ENCODE peak calls at places on chromosomes 11 and 22, in nine cellular contexts. G is stomach, B is adrenal gland, N is HCT116, J is A549, X is transverse colon, T is tibial nerve, H is spleen, K is ovary. C is an unnamed sample.

GRCh38 chr11:64684357-64684756 is 38.6 kb downstream of the NRXN2 start:
- DNase-seq in G (no peak), B (no peak), N (no peak), J (no peak), X (no peak), T (no peak), H (no peak), K (no peak), C (no peak)

GRCh38 chr11:1854949-1855885 is 2.3 kb downstream of the LSP1 start:
- DNase-seq in G (no peak), B (peak), N (no peak), J (no peak), X (no peak), T (no peak), H (peak), K (no peak), C (no peak)

GRCh38 chr22:45503816-45504702 is 1.4 kb downstream of the FBLN1 start:
- DNase-seq in G (no peak), B (no peak), N (no peak), J (no peak), X (no peak), T (no peak), H (no peak), K (no peak), C (no peak)

GRCh38 chr11:65314501-65315203 is at the start of gene CDC42EP2:
- DNase-seq in G (peak), B (peak), N (peak), J (peak), X (peak), T (peak), H (peak), K (peak), C (peak)

GRCh38 chr11:96287796-96288439 is 55.1 kb downstream of the MAML2 start:
- DNase-seq in G (no peak), B (no peak), N (no peak), J (no peak), X (no peak), T (no peak), H (no peak), K (no peak), C (no peak)

GRCh38 chr11:129374081-129374992 is 1.3 kb upstream of the BARX2 start:
- DNase-seq in G (no peak), B (no peak), N (no peak), J (no peak), X (peak), T (no peak), H (no peak), K (no peak), C (no peak)

GRCh38 chr11:123429851-123430735 is at the start of gene GRAMD1B:
- DNase-seq in G (peak), B (peak), N (no peak), J (peak), X (peak), T (no peak), H (peak), K (peak), C (peak)

GRCh38 chr11:132779487-132779886 is 752.8 kb downstream of the OPCML start:
- DNase-seq in G (no peak), B (no peak), N (no peak), J (no peak), X (no peak), T (no peak), H (no peak), K (no peak), C (no peak)

GRCh38 chr11:59429924-59430516 is 3.8 kb upstream of the OR5A2 start:
- DNase-seq in G (no peak), B (peak), N (peak), J (peak), X (no peak), T (peak), H (no peak), K (no peak), C (peak)

GRCh38 chr11:28086569-28086968 is 21.4 kb downstream of the KIF18A start:
- DNase-seq in G (no peak), B (no peak), N (no peak), J (no peak), X (no peak), T (no peak), H (no peak), K (no peak), C (no peak)

GRCh38 chr22:29071261-29072045 is 1.4 kb upstream of the KREMEN1 start:
- DNase-seq in G (peak), B (no peak), N (no peak), J (no peak), X (peak), T (no peak), H (peak), K (peak), C (peak)

GRCh38 chr11:71311176-71311925 is 59.0 kb upstream of the SHANK2 start:
- DNase-seq in G (peak), B (no peak), N (no peak), J (no peak), X (no peak), T (no peak), H (peak), K (no peak), C (no peak)

GRCh38 chr11:123628936-123629683 is 25.3 kb downstream of the SCN3B start:
- DNase-seq in G (peak), B (peak), N (no peak), J (no peak), X (peak), T (no peak), H (no peak), K (peak), C (peak)

GRCh38 chr22:19760652-19761002 is at the start of gene TBX1:
- DNase-seq in G (no peak), B (no peak), N (no peak), J (no peak), X (no peak), T (no peak), H (no peak), K (no peak), C (no peak)

GRCh38 chr11:106086850-106087249 is 9.4 kb downstream of the AASDHPPT start:
- DNase-seq in G (no peak), B (no peak), N (no peak), J (no peak), X (no peak), T (no peak), H (no peak), K (no peak), C (no peak)

GRCh38 chr11:44574620-44575287 is 9.3 kb downstream of the CD82 start:
- DNase-seq in G (peak), B (no peak), N (no peak), J (no peak), X (no peak), T (no peak), H (peak), K (no peak), C (no peak)

GRCh38 chr11:100152751-100153150 is 534.3 kb upstream of the ARHGAP42 start:
- DNase-seq in G (no peak), B (no peak), N (no peak), J (no peak), X (no peak), T (no peak), H (no peak), K (no peak), C (no peak)

GRCh38 chr11:86138958-86139357 is 70.1 kb upstream of the PICALM start:
- DNase-seq in G (no peak), B (no peak), N (no peak), J (no peak), X (no peak), T (no peak), H (no peak), K (no peak), C (no peak)

GRCh38 chr11:102120006-102120405 is 9.8 kb downstream of the YAP1 start:
- DNase-seq in G (no peak), B (no peak), N (no peak), J (peak), X (no peak), T (no peak), H (no peak), K (no peak), C (no peak)

GRCh38 chr11:41246399-41246745 is 213.1 kb downstream of the LRRC4C start:
- DNase-seq in G (no peak), B (no peak), N (no peak), J (no peak), X (no peak), T (no peak), H (peak), K (peak), C (no peak)

GRCh38 chr11:22130462-22131053 is 62.3 kb upstream of the ANO5 start:
- DNase-seq in G (no peak), B (no peak), N (no peak), J (no peak), X (no peak), T (no peak), H (no peak), K (no peak), C (no peak)

GRCh38 chr22:20937031-20937793 is 20.0 kb downstream of the CRKL start:
- DNase-seq in G (peak), B (no peak), N (no peak), J (no peak), X (no peak), T (no peak), H (no peak), K (no peak), C (no peak)

GRCh38 chr11:35158371-35159081 is 19.6 kb downstream of the CD44 start:
- DNase-seq in G (no peak), B (no peak), N (no peak), J (no peak), X (peak), T (peak), H (no peak), K (no peak), C (peak)

GRCh38 chr11:131670876-131671275 is 300.5 kb downstream of the NTM start:
- DNase-seq in G (no peak), B (no peak), N (no peak), J (no peak), X (no peak), T (no peak), H (no peak), K (no peak), C (no peak)

GRCh38 chr22:28822930-28823481 is 22.6 kb upstream of the XBP1 start:
- DNase-seq in G (peak), B (no peak), N (no peak), J (no peak), X (peak), T (no peak), H (no peak), K (no peak), C (no peak)

GRCh38 chr11:30196400-30197206 is 34.2 kb upstream of the FSHB start:
- DNase-seq in G (peak), B (peak), N (peak), J (peak), X (peak), T (peak), H (peak), K (peak), C (peak)

GRCh38 chr11:126061707-126062678 is 673 bp downstream of the CDON start:
- DNase-seq in G (no peak), B (peak), N (peak), J (peak), X (peak), T (no peak), H (peak), K (peak), C (peak)

GRCh38 chr11:117620131-117620530 is 176.9 kb downstream of the DSCAML1 start:
- DNase-seq in G (no peak), B (no peak), N (no peak), J (no peak), X (no peak), T (no peak), H (no peak), K (no peak), C (no peak)

GRCh38 chr11:13964771-13965074 is 2.2 kb downstream of the SPON1 start:
- DNase-seq in G (no peak), B (no peak), N (no peak), J (no peak), X (no peak), T (no peak), H (no peak), K (no peak), C (no peak)

GRCh38 chr22:28375761-28376534 is 303.7 kb downstream of the TTC28 start:
- DNase-seq in G (no peak), B (no peak), N (no peak), J (no peak), X (no peak), T (no peak), H (no peak), K (no peak), C (no peak)

DNA sequence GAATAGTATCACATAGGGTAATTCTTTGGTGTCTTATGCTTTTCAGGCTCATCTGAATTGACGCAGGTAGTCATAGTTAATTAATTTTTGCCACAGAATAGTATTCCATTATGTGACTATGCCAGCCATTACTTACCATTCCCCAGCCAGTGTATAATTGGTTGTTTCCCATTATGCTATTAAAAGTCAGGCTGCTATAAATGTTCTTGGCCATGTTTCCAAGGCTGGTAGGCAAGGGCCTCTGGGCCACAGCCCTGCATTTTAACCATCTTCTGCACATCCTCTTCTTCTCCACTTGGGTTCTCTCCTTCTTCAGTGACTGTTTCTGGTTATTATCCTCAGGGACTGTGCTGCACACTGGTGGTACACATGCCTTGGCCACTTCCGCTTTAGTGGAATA is 190.9 kb downstream of the ADAMTS15 start:
- DNase-seq in G (no peak), B (no peak), N (no peak), J (no peak), X (no peak), T (no peak), H (no peak), K (no peak), C (no peak)
- H3K27ac ChIP-seq in G (no peak), B (no peak), N (no peak), J (peak), X (no peak), T (no peak), H (no peak), K (no peak), C (no peak)

DNA sequence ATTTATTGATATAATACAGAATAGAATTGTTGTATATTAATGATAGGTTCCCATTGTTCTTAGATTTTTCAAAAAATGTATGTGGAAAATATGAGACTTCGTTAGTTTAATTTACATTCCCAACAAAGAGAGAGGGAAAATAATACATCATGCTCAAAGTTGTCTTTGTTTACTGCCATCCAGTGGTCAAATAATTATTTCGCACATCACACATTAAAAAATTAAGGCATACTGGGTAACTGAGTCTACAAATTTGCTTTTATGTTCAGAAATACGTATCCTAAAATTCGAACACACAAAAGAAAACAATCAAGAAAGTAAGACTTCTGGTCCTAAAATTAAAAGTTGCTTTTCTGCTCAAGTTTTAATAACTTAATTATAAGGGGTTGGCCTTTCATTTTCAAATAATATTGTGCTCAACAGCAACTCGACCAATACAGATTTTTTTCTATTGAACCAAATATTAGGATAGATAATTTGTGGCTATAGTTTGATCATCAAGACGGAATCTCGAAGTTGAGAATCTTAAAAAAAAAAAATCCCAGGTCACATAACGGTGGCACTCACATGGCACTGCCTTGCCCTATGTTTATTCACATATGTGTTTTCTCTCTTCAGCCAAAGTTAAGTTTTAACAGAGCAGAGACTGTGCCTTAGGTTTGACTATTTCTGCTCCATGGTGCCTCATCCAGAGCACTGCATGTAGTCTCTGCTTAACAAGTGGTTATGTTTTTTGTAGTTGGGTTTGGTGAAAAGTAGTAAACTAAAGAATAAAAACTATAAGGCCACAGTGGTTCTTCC is 12.3 kb downstream of the PDGFD start:
- DNase-seq in G (no peak), B (no peak), N (peak), J (no peak), X (no peak), T (no peak), H (no peak), K (no peak), C (no peak)
- H3K4me3 ChIP-seq in G (no peak), B (no peak), N (no peak), J (no peak), X (no peak), T (no peak), H (no peak), K (no peak), C (no peak)

GRCh38 chr11:62555464-62556092 is 9.0 kb upstream of the AHNAK start:
- DNase-seq in G (no peak), B (no peak), N (no peak), J (peak), X (peak), T (peak), H (no peak), K (no peak), C (no peak)

GRCh38 chr11:62556872-62557631 is 10.4 kb upstream of the AHNAK start:
- DNase-seq in G (no peak), B (no peak), N (no peak), J (no peak), X (peak), T (no peak), H (no peak), K (no peak), C (no peak)

GRCh38 chr11:62558669-62559068 is 12.1 kb upstream of the AHNAK start:
- DNase-seq in G (no peak), B (no peak), N (no peak), J (no peak), X (no peak), T (no peak), H (peak), K (peak), C (no peak)

GRCh38 chr11:62554377-62554776 is 7.8 kb upstream of the AHNAK start:
- DNase-seq in G (no peak), B (no peak), N (no peak), J (no peak), X (no peak), T (peak), H (no peak), K (no peak), C (no peak)

GRCh38 chr11:62556102-62556871 is 9.7 kb upstream of the AHNAK start:
- DNase-seq in G (peak), B (peak), N (peak), J (peak), X (peak), T (peak), H (peak), K (peak), C (peak)
- TF ChIP-seq POLR2A in G (no peak), B (no peak), N (peak), J (no peak), X (peak), T (peak), H (no peak), K (no peak), C (no peak)

GRCh38 chr11:6225024-6225423 is 9.4 kb downstream of the FHIP1B start:
- DNase-seq in G (no peak), B (no peak), N (no peak), J (no peak), X (no peak), T (no peak), H (no peak), K (no peak), C (no peak)

GRCh38 chr11:6229911-6230310 is 4.5 kb downstream of the FHIP1B start:
- DNase-seq in G (no peak), B (no peak), N (no peak), J (no peak), X (peak), T (no peak), H (no peak), K (no peak), C (no peak)

GRCh38 chr11:6225896-6226295 is 8.5 kb downstream of the FHIP1B start:
- DNase-seq in G (no peak), B (no peak), N (no peak), J (no peak), X (peak), T (no peak), H (no peak), K (no peak), C (no peak)

GRCh38 chr11:6224421-6224820 is 10.0 kb downstream of the FHIP1B start:
- DNase-seq in G (no peak), B (no peak), N (no peak), J (no peak), X (no peak), T (no peak), H (no peak), K (no peak), C (no peak)

GRCh38 chr11:6228520-6228919 is 5.9 kb downstream of the FHIP1B start:
- DNase-seq in G (no peak), B (no peak), N (no peak), J (no peak), X (no peak), T (no peak), H (no peak), K (no peak), C (no peak)
- H3K27ac ChIP-seq in G (no peak), B (no peak), N (no peak), J (no peak), X (peak), T (no peak), H (no peak), K (no peak), C (no peak)

GRCh38 chr22:42500164-42500835 is 19.3 kb downstream of the RRP7A start:
- DNase-seq in G (peak), B (peak), N (peak), J (peak), X (peak), T (peak), H (peak), K (peak), C (peak)

DNA sequence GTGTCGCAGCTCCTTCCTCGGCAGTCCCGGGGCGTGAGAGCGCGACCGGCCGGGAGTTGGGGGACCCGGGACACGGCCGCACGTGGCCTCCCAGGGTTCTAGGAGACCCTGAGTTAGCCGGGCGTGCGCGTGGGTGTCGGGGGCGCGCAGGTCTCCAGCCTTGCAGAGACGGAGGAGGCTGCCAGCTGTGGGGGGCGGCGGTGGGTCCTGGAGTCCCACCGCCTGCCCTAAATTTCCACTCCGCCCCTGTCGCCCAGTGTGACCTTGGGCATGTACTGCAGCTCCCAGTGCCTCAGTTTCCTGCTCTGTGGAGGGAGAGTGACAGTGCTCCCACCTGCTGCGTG is 18.8 kb downstream of the RRP7A start:
- DNase-seq in G (no peak), B (peak), N (no peak), J (no peak), X (no peak), T (no peak), H (peak), K (peak), C (peak)
- H3K4me3 ChIP-seq in G (peak), B (no peak), N (no peak), J (peak), X (peak), T (peak), H (peak), K (peak), C (peak)

GRCh38 chr11:57313071-57313787 is 11.5 kb downstream of the TNKS1BP1 start:
- DNase-seq in G (peak), B (no peak), N (no peak), J (no peak), X (no peak), T (no peak), H (peak), K (no peak), C (no peak)

GRCh38 chr11:57313788-57314135 is 11.0 kb downstream of the TNKS1BP1 start:
- DNase-seq in G (no peak), B (no peak), N (no peak), J (no peak), X (no peak), T (no peak), H (no peak), K (no peak), C (no peak)

GRCh38 chr11:57314221-57314973 is 10.4 kb downstream of the TNKS1BP1 start:
- DNase-seq in G (no peak), B (no peak), N (no peak), J (no peak), X (no peak), T (no peak), H (peak), K (no peak), C (no peak)

GRCh38 chr11:57311109-57311936 is 13.4 kb downstream of the TNKS1BP1 start:
- DNase-seq in G (peak), B (peak), N (peak), J (peak), X (peak), T (peak), H (peak), K (peak), C (peak)

GRCh38 chr11:57312511-57313021 is 12.2 kb downstream of the TNKS1BP1 start:
- DNase-seq in G (peak), B (no peak), N (no peak), J (no peak), X (no peak), T (no peak), H (peak), K (no peak), C (no peak)
- TF ChIP-seq POLR2A in G (no peak), B (no peak), N (no peak), J (no peak), X (no peak), T (no peak), H (no peak), K (no peak), C (no peak)